ENCODE peak calls at places on chromosomes 3 and 15, in seven cellular contexts. F is posterior vena cava; K is left cardiac atrium; M is smooth muscle cell of the brain vasculature; W is CD8-positive, alpha-beta T cell; P is ovary; S is iPS-NIHi11. R is an unnamed sample.

GRCh38 chr3:157248590-157249425 is 88.9 kb upstream of the CCNL1 start:
- DNase-seq in F (no peak), K (no peak), M (peak; percentile 37), W (no peak), P (no peak), S (peak; percentile 28), R (no peak)

GRCh38 chr15:53498996-53499395 is 260.5 kb downstream of the WDR72 start:
- DNase-seq in F (no peak), K (no peak), M (no peak), W (no peak), P (no peak), S (no peak), R (no peak)

GRCh38 chr15:40598672-40599071 is 4.6 kb downstream of the KNL1 start:
- DNase-seq in F (no peak), K (no peak), M (no peak), W (no peak), P (no peak), S (no peak), R (no peak)

GRCh38 chr15:63595066-63595465 is 2.1 kb upstream of the FBXL22 start:
- DNase-seq in F (no peak), K (no peak), M (no peak), W (no peak), P (no peak), S (no peak), R (no peak)

GRCh38 chr15:34795267-34796081 is at the start of gene ACTC1:
- DNase-seq in F (peak; percentile 85), K (peak; percentile 69), M (no peak), W (no peak), P (peak; percentile 20), S (peak; percentile 85), R (no peak)

GRCh38 chr15:94381384-94381783 is 150.0 kb downstream of the MCTP2 start:
- DNase-seq in F (no peak), K (no peak), M (no peak), W (no peak), P (no peak), S (no peak), R (no peak)

GRCh38 chr3:178685591-178685906 is 149.3 kb downstream of the KCNMB2 start:
- DNase-seq in F (no peak), K (no peak), M (no peak), W (no peak), P (no peak), S (no peak), R (no peak)

GRCh38 chr3:46926039-46926438 is 48.5 kb downstream of the PTH1R start:
- DNase-seq in F (peak; percentile 78), K (peak; percentile 64), M (no peak), W (no peak), P (no peak), S (no peak), R (no peak)

GRCh38 chr3:165643433-165643824 is 193.8 kb downstream of the BCHE start:
- DNase-seq in F (no peak), K (no peak), M (no peak), W (no peak), P (no peak), S (no peak), R (no peak)

GRCh38 chr3:58082047-58082446 is 73.8 kb downstream of the FLNB start:
- DNase-seq in F (no peak), K (peak; percentile 42), M (no peak), W (peak; percentile 60), P (no peak), S (no peak), R (no peak)

GRCh38 chr3:52053307-52054304 is 2.8 kb downstream of the DUSP7 start:
- DNase-seq in F (no peak), K (no peak), M (no peak), W (peak; percentile 43), P (peak; percentile 43), S (no peak), R (peak; percentile 23)

GRCh38 chr3:178631950-178632349 is 95.7 kb downstream of the KCNMB2 start:
- DNase-seq in F (no peak), K (no peak), M (no peak), W (no peak), P (no peak), S (no peak), R (no peak)

GRCh38 chr15:67101981-67102929 is 36.9 kb downstream of the SMAD3 start:
- DNase-seq in F (no peak), K (no peak), M (no peak), W (peak; percentile 49), P (no peak), S (no peak), R (no peak)